ENCODE peak calls at places on chromosomes 4 and X, in six cellular contexts. K, U, R, V, O and G are unnamed samples.

GRCh38 chr4:62320612-62321011 is 1120.5 kb downstream of the ADGRL3 start:
- DNase-seq in K (no peak), V (peak; percentile 64), U (no peak), O (no peak), R (no peak), G (no peak)

GRCh38 chrX:78321809-78322208 is 5.6 kb downstream of the CYSLTR1 start:
- DNase-seq in K (no peak), U (no peak), V (no peak), R (no peak), O (no peak), G (peak; percentile 16)

GRCh38 chr4:116361782-116362181 is 723.6 kb downstream of the TRAM1L1 start:
- DNase-seq in K (no peak), R (no peak), V (no peak), U (no peak), O (no peak), G (no peak)

GRCh38 chr4:76377922-76378321 is 43.0 kb downstream of the CCDC158 start:
- DNase-seq in K (peak; percentile 31), O (peak; percentile 17), R (no peak), U (peak; percentile 72), V (no peak), G (no peak)

GRCh38 chr4:176745902-176746301 is 46.8 kb downstream of the VEGFC start:
- DNase-seq in V (no peak), O (no peak), U (no peak), R (no peak), K (no peak), G (no peak)

GRCh38 chrX:148466292-148466691 is 34.1 kb upstream of the AFF2 start:
- DNase-seq in U (no peak), K (peak; percentile 1), R (no peak), O (no peak), V (no peak), G (no peak)

GRCh38 chr4:55903577-55903976 is 45.2 kb upstream of the CEP135 start:
- DNase-seq in O (no peak), K (no peak), U (no peak), R (no peak), V (no peak), G (no peak)

GRCh38 chrX:38798956-38799355 is 2.3 kb upstream of the MID1IP1 start:
- DNase-seq in O (no peak), V (no peak), R (no peak), U (no peak), K (peak; percentile 79), G (no peak)

GRCh38 chr4:128737098-128737513 is 72.4 kb upstream of the JADE1 start:
- DNase-seq in U (no peak), O (no peak), V (no peak), R (no peak), K (peak; percentile 11), G (no peak)

GRCh38 chr4:111494471-111494870 is 650.8 kb upstream of the FAM241A start:
- DNase-seq in K (no peak), R (no peak), V (no peak), O (no peak), U (no peak), G (no peak)

GRCh38 chr4:72286185-72286584 is 254.4 kb downstream of the NPFFR2 start:
- DNase-seq in V (peak; percentile 0), U (no peak), K (peak; percentile 30), O (peak; percentile 19), R (no peak), G (no peak)

GRCh38 chr4:114100288-114101031 is 121.0 kb upstream of the ARSJ start:
- DNase-seq in V (no peak), R (no peak), K (no peak), O (no peak), U (no peak), G (no peak)

GRCh38 chr4:38188631-38189101 is 228.5 kb downstream of the PTTG2 start:
- DNase-seq in R (peak; percentile 10), U (no peak), K (peak; percentile 37), O (no peak), V (no peak), G (no peak)

GRCh38 chr4:13837228-13837627 is 209.7 kb upstream of the BOD1L1 start:
- DNase-seq in V (no peak), U (no peak), R (no peak), K (no peak), O (no peak), G (no peak)

GRCh38 chrX:253451-254297 is 27.5 kb upstream of the PLCXD1 start:
- DNase-seq in K (no peak), U (no peak), V (no peak), O (no peak), R (no peak), G (no peak)

GRCh38 chrX:15151267-15152196 is 118.4 kb downstream of the ASB9 start:
- DNase-seq in V (no peak), O (no peak), K (no peak), R (no peak), U (no peak), G (no peak)

GRCh38 chrX:1903380-1903935 is 288.6 kb downstream of the ASMT start:
- DNase-seq in V (no peak), O (peak; percentile 50), U (no peak), R (peak; percentile 64), K (peak; percentile 78), G (no peak)

GRCh38 chr4:151850751-151851150 is 89.9 kb upstream of the GATB start:
- DNase-seq in O (no peak), K (peak; percentile 89), U (no peak), R (no peak), V (no peak), G (no peak)

GRCh38 chr4:26196567-26196966 is 124.2 kb upstream of the RBPJ start:
- DNase-seq in K (no peak), U (no peak), R (no peak), V (no peak), O (no peak), G (no peak)